ENCODE peak calls at places on chromosomes 6 and 20, in ten cellular contexts. F is GM23338; G is glutamatergic neuron; J is naive thymus-derived CD8-positive, alpha-beta T cell; B is NAMALWA; M is LoVo; V is activated CD4-positive, alpha-beta T cell treated with anti-CD3 and anti-CD28 coated beads, Interleukin-2, amount 50 U/mL, for 48 hours; O is foreskin fibroblast; D is endothelial cell of umbilical vein; T is ELR. N is an unnamed sample.
A peak's percentile ranks its signal among the peaks of the same experiment; 100 is the strongest.

GRCh38 chr6:134173936-134174789 is 121.7 kb upstream of the SLC2A12 start:
- DNase-seq in F (peak; percentile 92), G (peak; percentile 90), J (peak; percentile 85), B (peak; percentile 89), M (peak; percentile 77), V (peak; percentile 93), O (peak; percentile 72), D (peak; percentile 90), T (peak; percentile 88), N (peak; percentile 67)

GRCh38 chr6:5205035-5205469 is 55.7 kb downstream of the LYRM4 start:
- DNase-seq in F (no peak), G (no peak), J (no peak), B (no peak), M (no peak), V (no peak), O (no peak), D (peak; percentile 76), T (no peak), N (no peak)

GRCh38 chr20:61953037-61953788 is 112.5 kb downstream of the TAF4 start:
- DNase-seq in F (no peak), G (no peak), J (peak; percentile 8), B (no peak), M (no peak), V (no peak), O (no peak), D (no peak), T (no peak), N (no peak)

GRCh38 chr20:15316556-15316955 is 979.1 kb upstream of the FLRT3 start:
- DNase-seq in F (no peak), G (no peak), J (no peak), B (no peak), M (no peak), V (no peak), O (no peak), D (no peak), T (no peak), N (no peak)

GRCh38 chr6:33985333-33985751 is 160.5 kb downstream of the GRM4 start:
- DNase-seq in F (no peak), G (no peak), J (no peak), B (no peak), M (no peak), V (no peak), O (no peak), D (no peak), T (no peak), N (no peak)

GRCh38 chr6:26026833-26027490 is 60.3 kb upstream of the HFE start:
- DNase-seq in F (peak; percentile 97), G (peak; percentile 66), J (peak; percentile 93), B (peak; percentile 98), M (peak; percentile 89), V (peak; percentile 95), O (peak; percentile 94), D (peak; percentile 92), T (peak; percentile 98), N (peak; percentile 73)

GRCh38 chr6:63295553-63295952 is 24.2 kb downstream of the LGSN start:
- DNase-seq in F (peak; percentile 35), G (no peak), J (no peak), B (no peak), M (no peak), V (no peak), O (no peak), D (no peak), T (no peak), N (no peak)

GRCh38 chr6:142313284-142313683 is 11.5 kb downstream of the ADGRG6 start:
- DNase-seq in F (no peak), G (no peak), J (no peak), B (no peak), M (no peak), V (no peak), O (peak; percentile 25), D (peak; percentile 77), T (peak; percentile 75), N (no peak)

GRCh38 chr20:371755-372542 is 8.6 kb upstream of the TRIB3 start:
- DNase-seq in F (no peak), G (no peak), J (no peak), B (no peak), M (peak; percentile 88), V (no peak), O (peak; percentile 86), D (peak; percentile 93), T (peak; percentile 94), N (peak; percentile 5)

GRCh38 chr20:38635721-38636285 is 34.2 kb downstream of the ARHGAP40 start:
- DNase-seq in F (no peak), G (no peak), J (no peak), B (peak; percentile 46), M (no peak), V (no peak), O (no peak), D (no peak), T (peak; percentile 85), N (no peak)

GRCh38 chr20:2658414-2659354 is 5.3 kb downstream of the IDH3B start:
- DNase-seq in F (peak; percentile 47), G (no peak), J (no peak), B (peak; percentile 68), M (no peak), V (peak; percentile 35), O (no peak), D (no peak), T (peak; percentile 44), N (no peak)

GRCh38 chr6:36633915-36634314 is 39.8 kb downstream of the SRSF3 start:
- DNase-seq in F (no peak), G (no peak), J (no peak), B (no peak), M (no peak), V (no peak), O (peak; percentile 83), D (peak; percentile 87), T (no peak), N (no peak)

GRCh38 chr6:140203611-140204553 is 829.4 kb upstream of the CITED2 start:
- DNase-seq in F (no peak), G (no peak), J (no peak), B (no peak), M (no peak), V (no peak), O (peak; percentile 36), D (peak; percentile 84), T (peak; percentile 71), N (no peak)

GRCh38 chr6:138162104-138162946 is 586 bp downstream of the ARFGEF3 start:
- DNase-seq in F (peak; percentile 59), G (peak; percentile 53), J (no peak), B (no peak), M (no peak), V (peak; percentile 11), O (peak; percentile 14), D (peak; percentile 30), T (no peak), N (no peak)

GRCh38 chr20:19867940-19868371 is 109.9 kb downstream of the RIN2 start:
- DNase-seq in F (no peak), G (no peak), J (no peak), B (no peak), M (no peak), V (no peak), O (no peak), D (no peak), T (no peak), N (no peak)

GRCh38 chr20:1933465-1933870 is 38.3 kb downstream of the SIRPA start:
- DNase-seq in F (no peak), G (no peak), J (no peak), B (no peak), M (no peak), V (no peak), O (peak; percentile 61), D (no peak), T (no peak), N (no peak)

GRCh38 chr20:34874094-34874654 is 1.5 kb upstream of the GGT7 start:
- DNase-seq in F (peak; percentile 93), G (peak; percentile 77), J (peak; percentile 38), B (peak; percentile 72), M (peak; percentile 80), V (peak; percentile 77), O (peak; percentile 80), D (peak; percentile 90), T (peak; percentile 94), N (peak; percentile 23)

GRCh38 chr6:139336488-139336887 is 38.0 kb downstream of the CITED2 start:
- DNase-seq in F (no peak), G (no peak), J (no peak), B (peak; percentile 51), M (no peak), V (no peak), O (no peak), D (no peak), T (no peak), N (no peak)

GRCh38 chr6:9647043-9647520 is 767.8 kb downstream of the TFAP2A start:
- DNase-seq in F (no peak), G (no peak), J (no peak), B (no peak), M (no peak), V (no peak), O (no peak), D (no peak), T (peak; percentile 8), N (no peak)

GRCh38 chr6:166143011-166143410 is 24.6 kb downstream of the TBXT start:
- DNase-seq in F (no peak), G (no peak), J (no peak), B (no peak), M (no peak), V (no peak), O (no peak), D (no peak), T (no peak), N (no peak)

GRCh38 chr6:69820438-69820837 is 23.6 kb upstream of the LMBRD1 start:
- DNase-seq in F (no peak), G (no peak), J (no peak), B (no peak), M (no peak), V (no peak), O (no peak), D (no peak), T (no peak), N (no peak)

GRCh38 chr6:108832738-108833137 is 15.5 kb upstream of the ARMC2 start:
- DNase-seq in F (no peak), G (no peak), J (no peak), B (no peak), M (no peak), V (no peak), O (no peak), D (no peak), T (no peak), N (no peak)

N was measured in NCI-H2107.